ENCODE peak calls at places on chromosomes 3 and 15, in nine cellular contexts. S is neural crest cell, L is PC-9, J is lower leg skin, E is fibroblast of lung, I is choroid plexus epithelial cell, K is endothelial cell, T is neural progenitor cell, V is HCT116. R is an unnamed sample.

GRCh38 chr3:82005266-82005665 is 243.8 kb upstream of the GBE1 start:
- DNase-seq in V (no peak), L (no peak), T (no peak), E (no peak), J (no peak), I (no peak), S (no peak), K (no peak), R (no peak)

GRCh38 chr3:4983739-4984510 is 4.7 kb downstream of the BHLHE40 start:
- DNase-seq in I (peak), K (no peak), E (peak), V (peak), J (peak), L (peak), S (no peak), T (peak), R (no peak)

GRCh38 chr3:114086356-114086755 is 29.8 kb downstream of the QTRT2 start:
- DNase-seq in V (no peak), J (no peak), E (no peak), K (no peak), I (no peak), T (no peak), S (no peak), L (no peak), R (no peak)

GRCh38 chr3:26202169-26202568 is 412.3 kb downstream of the OXSM start:
- DNase-seq in L (no peak), T (peak), S (no peak), K (no peak), I (no peak), V (no peak), J (no peak), E (no peak), R (no peak)

GRCh38 chr15:59352189-59352588 is 20.5 kb downstream of the MYO1E start:
- DNase-seq in J (no peak), S (no peak), E (no peak), V (no peak), I (no peak), L (no peak), K (no peak), T (no peak), R (no peak)

GRCh38 chr15:94844533-94845390 is 613.4 kb downstream of the MCTP2 start:
- DNase-seq in S (peak), V (no peak), E (peak), J (peak), T (peak), L (no peak), K (peak), I (peak), R (peak)

GRCh38 chr15:89119489-89120478 is 31.5 kb downstream of the ABHD2 start:
- DNase-seq in V (no peak), E (peak), I (peak), J (no peak), K (no peak), S (no peak), L (peak), T (no peak), R (no peak)

GRCh38 chr3:50153782-50154475 is 1.2 kb upstream of the SEMA3F start:
- DNase-seq in L (no peak), T (no peak), I (no peak), K (no peak), S (no peak), J (no peak), V (no peak), E (no peak), R (no peak)

GRCh38 chr3:39090922-39091321 is 16.5 kb downstream of the GORASP1 start:
- DNase-seq in L (no peak), K (no peak), J (no peak), T (no peak), S (no peak), I (peak), E (peak), V (no peak), R (no peak)

GRCh38 chr3:186239321-186239720 is 122.7 kb downstream of the DGKG start:
- DNase-seq in I (no peak), L (no peak), T (peak), J (no peak), V (no peak), S (no peak), K (peak), E (peak), R (no peak)

GRCh38 chr3:119309591-119309990 is 15.4 kb downstream of the ARHGAP31 start:
- DNase-seq in V (no peak), L (no peak), T (no peak), I (no peak), S (no peak), E (no peak), K (no peak), J (no peak), R (no peak)

GRCh38 chr15:28104326-28104725 is 5.2 kb upstream of the OCA2 start:
- DNase-seq in S (no peak), J (peak), K (no peak), V (no peak), I (no peak), L (no peak), T (no peak), E (no peak), R (no peak)

GRCh38 chr3:155079795-155080546 is at the start of gene MME:
- DNase-seq in T (peak), I (peak), L (peak), J (peak), V (no peak), K (peak), S (peak), E (peak), R (peak)

GRCh38 chr3:150412599-150413069 is 4.5 kb downstream of the TSC22D2 start:
- DNase-seq in J (no peak), T (no peak), E (peak), K (no peak), I (peak), L (no peak), S (no peak), V (no peak), R (no peak)

GRCh38 chr15:50774450-50774849 is 8.9 kb upstream of the SPPL2A start:
- DNase-seq in S (no peak), T (no peak), K (no peak), J (peak), V (no peak), E (no peak), I (peak), L (no peak), R (no peak)

GRCh38 chr15:80823995-80824394 is 44.8 kb downstream of the CEMIP start:
- DNase-seq in J (no peak), L (no peak), V (no peak), E (no peak), K (no peak), S (no peak), I (no peak), T (no peak), R (no peak)

GRCh38 chr15:97124790-97125189 is 794.3 kb downstream of the NR2F2 start:
- DNase-seq in S (no peak), K (no peak), J (no peak), V (no peak), E (no peak), L (no peak), T (no peak), I (no peak), R (no peak)

GRCh38 chr15:40265355-40265754 is 17.5 kb downstream of the ANKRD63 start:
- DNase-seq in V (no peak), T (no peak), L (no peak), I (no peak), E (no peak), K (no peak), J (no peak), S (no peak), R (no peak)

GRCh38 chr15:55277116-55277564 is 12.5 kb downstream of the RAB27A start:
- DNase-seq in S (no peak), K (no peak), T (no peak), V (no peak), J (no peak), L (no peak), I (peak), E (peak), R (no peak)

GRCh38 chr3:46646700-46647099 is 34.4 kb downstream of the FAM240A start:
- DNase-seq in K (no peak), T (no peak), I (peak), E (peak), J (peak), L (no peak), V (no peak), S (no peak), R (no peak)

GRCh38 chr3:133675631-133676335 is 14.0 kb upstream of the TOPBP1 start:
- DNase-seq in S (no peak), L (no peak), J (no peak), T (no peak), I (no peak), E (no peak), K (no peak), V (no peak), R (no peak)

DNA sequence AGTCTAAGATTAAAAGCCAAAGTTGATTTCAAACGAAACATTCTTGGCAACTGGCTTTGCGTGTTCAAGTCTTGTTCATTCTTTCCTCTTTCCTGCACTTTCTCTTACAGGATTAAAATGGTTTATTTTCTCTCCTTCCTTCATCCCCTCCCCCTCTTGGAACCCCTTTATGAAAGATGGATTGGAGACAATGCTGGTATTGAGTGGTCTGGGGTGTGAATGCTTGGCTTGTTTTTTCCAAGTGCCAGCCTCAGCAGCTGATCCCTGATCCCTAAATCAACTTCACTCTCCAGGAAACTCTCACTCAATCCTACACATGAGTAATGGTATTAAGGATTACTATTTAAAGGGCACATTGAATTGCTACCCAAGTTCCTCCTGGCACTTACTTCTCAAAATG is 750 bp upstream of the LSAMP start:
- DNase-seq in V (no peak), J (no peak), E (no peak), T (no peak), L (no peak), K (no peak), S (peak), I (no peak), R (no peak)
- TF ChIP-seq CTCF in V (no peak), J (no peak), E (no peak), T (no peak), L (no peak), K (no peak), S (no peak), I (no peak), R (no peak)

DNA sequence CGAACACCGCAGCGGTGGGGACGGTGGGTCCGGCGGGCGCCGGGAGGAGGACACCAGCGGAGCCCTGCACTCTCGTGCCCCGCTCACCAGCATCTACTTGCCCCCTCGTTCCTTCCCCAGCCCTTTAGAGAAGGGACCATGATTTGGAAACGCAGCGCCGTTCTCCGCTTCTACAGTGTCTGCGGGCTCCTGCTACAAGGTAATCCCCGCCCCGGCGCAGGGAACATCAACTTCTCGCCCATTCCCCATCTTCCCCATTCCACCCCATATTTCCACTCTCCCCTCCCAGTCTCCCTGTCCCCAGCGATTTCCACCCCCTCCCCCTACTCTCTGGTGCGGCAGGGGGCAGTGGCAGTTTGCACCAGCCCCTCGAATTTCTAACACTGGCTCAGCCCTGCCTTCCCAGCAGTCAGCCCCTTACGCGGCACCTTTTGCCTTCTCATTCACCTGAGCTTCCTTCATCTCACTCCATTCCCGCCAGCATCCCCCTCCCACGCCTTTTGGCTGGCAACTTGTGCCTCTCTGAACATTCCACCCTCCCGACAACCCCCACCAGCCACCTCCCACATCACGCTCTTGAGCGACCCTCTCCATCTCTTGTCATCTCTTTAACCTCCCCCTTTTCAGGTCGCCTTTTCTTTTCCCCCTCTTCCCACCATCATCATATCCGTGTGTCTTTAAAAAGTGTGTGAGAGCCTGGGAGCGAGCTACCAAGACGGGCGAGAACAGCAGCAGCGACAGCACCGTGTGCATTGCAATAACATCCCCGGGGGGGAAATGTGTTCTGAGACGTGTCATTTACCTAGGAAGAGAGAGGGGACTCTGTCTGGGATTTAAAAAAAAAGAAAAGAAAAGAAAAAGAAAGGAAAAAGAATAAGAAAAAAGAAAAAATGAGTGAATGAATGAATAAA is 936 bp downstream of the CADM2 start:
- DNase-seq in J (no peak), L (no peak), V (no peak), E (no peak), T (peak), I (no peak), K (peak), S (no peak), R (no peak)
- TF ChIP-seq CTCF in J (no peak), L (no peak), V (no peak), E (no peak), T (no peak), I (no peak), K (no peak), S (no peak), R (no peak)

GRCh38 chr3:141109761-141110160 is 58.6 kb downstream of the SPSB4 start:
- DNase-seq in I (no peak), E (no peak), L (no peak), J (peak), K (no peak), T (no peak), S (peak), V (no peak), R (no peak)
- TF ChIP-seq CTCF in I (no peak), E (no peak), L (no peak), J (no peak), K (no peak), T (no peak), S (no peak), V (no peak), R (no peak)

GRCh38 chr3:61936344-61936937 is 375.1 kb downstream of the PTPRG start:
- DNase-seq in V (no peak), T (peak), S (peak), I (peak), J (no peak), K (peak), E (peak), L (peak), R (no peak)
- TF ChIP-seq CTCF in V (peak), T (peak), S (peak), I (peak), J (no peak), K (peak), E (peak), L (peak), R (peak)

GRCh38 chr15:66016199-66016598 is 146.9 kb downstream of the RAB11A start:
- DNase-seq in I (no peak), S (no peak), L (no peak), T (no peak), K (no peak), V (no peak), E (no peak), J (no peak), R (no peak)
- TF ChIP-seq CTCF in I (no peak), S (no peak), L (no peak), T (peak), K (no peak), V (no peak), E (no peak), J (no peak), R (peak)

GRCh38 chr15:101501703-101502373 is 12.3 kb upstream of the PCSK6 start:
- DNase-seq in S (peak), E (no peak), T (peak), L (no peak), I (peak), J (peak), K (peak), V (peak), R (no peak)
- TF ChIP-seq CTCF in S (peak), E (peak), T (peak), L (peak), I (peak), J (no peak), K (peak), V (peak), R (peak)

GRCh38 chr15:101664303-101664913 is 12.2 kb upstream of the TM2D3 start:
- DNase-seq in J (no peak), L (no peak), E (peak), V (no peak), T (peak), I (no peak), K (peak), S (no peak), R (no peak)
- TF ChIP-seq CTCF in J (no peak), L (no peak), E (peak), V (peak), T (peak), I (peak), K (peak), S (peak), R (peak)

GRCh38 chr3:152518346-152518745 is 249.6 kb downstream of the MBNL1 start:
- DNase-seq in J (no peak), I (no peak), V (no peak), E (no peak), L (no peak), K (no peak), S (no peak), T (no peak), R (no peak)
- TF ChIP-seq CTCF in J (no peak), I (no peak), V (no peak), E (no peak), L (no peak), K (no peak), S (no peak), T (no peak), R (no peak)

GRCh38 chr15:71784719-71785118 is 25.6 kb upstream of the NR2E3 start:
- DNase-seq in I (no peak), T (no peak), E (no peak), K (peak), S (no peak), J (peak), V (no peak), L (no peak), R (peak)
- TF ChIP-seq CTCF in I (peak), T (peak), E (peak), K (peak), S (peak), J (no peak), V (peak), L (peak), R (peak)